ENCODE peak calls at places on chromosome 2, in six cellular contexts. Z is activated CD8-positive, alpha-beta T cell treated with anti-CD3 and anti-CD28 coated beads, Interleukin-2, amount 10 ng/mL, durations not matched to agents 7 days and 5 days; K is M059J; T is activated naive CD8-positive, alpha-beta T cell treated with anti-CD3 and anti-CD28 coated beads, Interleukin-2, amount 50 U/mL, for 24 hours; N is pancreas; H is LoVo. E is an unnamed sample.

GRCh38 chr2:43319541-43319940 is 93.1 kb upstream of the ZFP36L2 start:
- DNase-seq in Z (no peak), K (no peak), T (no peak), N (no peak), H (no peak), E (no peak)

GRCh38 chr2:119249855-119250775 is 26.5 kb downstream of the STEAP3 start:
- DNase-seq in Z (no peak), K (no peak), T (no peak), N (no peak), H (no peak), E (no peak)

GRCh38 chr2:20186078-20186854 is 38.7 kb downstream of the SDC1 start:
- DNase-seq in Z (no peak), K (peak; percentile 90), T (no peak), N (peak; percentile 47), H (no peak), E (no peak)

GRCh38 chr2:112055833-112056625 is 960 bp downstream of the TMEM87B start:
- DNase-seq in Z (peak; percentile 50), K (peak; percentile 91), T (peak; percentile 39), N (peak; percentile 65), H (peak; percentile 53), E (peak; percentile 77)

GRCh38 chr2:218217366-218218309 is 649 bp downstream of the ARPC2 start:
- DNase-seq in Z (peak; percentile 81), K (peak; percentile 52), T (peak; percentile 82), N (peak; percentile 55), H (peak; percentile 39), E (peak; percentile 31)

GRCh38 chr2:230723363-230723762 is 10.7 kb downstream of the CAB39 start:
- DNase-seq in Z (peak; percentile 67), K (no peak), T (peak; percentile 21), N (no peak), H (no peak), E (peak; percentile 50)

GRCh38 chr2:3470166-3470651 is 49.1 kb downstream of the ADI1 start:
- DNase-seq in Z (no peak), K (peak; percentile 87), T (no peak), N (no peak), H (no peak), E (peak; percentile 60)

GRCh38 chr2:235077046-235077445 is 125.2 kb downstream of the SH3BP4 start:
- DNase-seq in Z (no peak), K (no peak), T (no peak), N (no peak), H (no peak), E (peak; percentile 43)

GRCh38 chr2:222296911-222297599 is 1.7 kb downstream of the PAX3 start:
- DNase-seq in Z (no peak), K (peak; percentile 68), T (no peak), N (no peak), H (no peak), E (no peak)

GRCh38 chr2:218285604-218286003 is 6.7 kb downstream of the TMBIM1 start:
- DNase-seq in Z (no peak), K (peak; percentile 71), T (no peak), N (peak; percentile 77), H (no peak), E (peak; percentile 72)

GRCh38 chr2:112767693-112768380 is 3.4 kb upstream of the CKAP2L start:
- DNase-seq in Z (no peak), K (no peak), T (no peak), N (no peak), H (peak; percentile 9), E (no peak)

GRCh38 chr2:71884303-71885042 is 263.2 kb downstream of the CYP26B1 start:
- DNase-seq in Z (no peak), K (peak; percentile 84), T (no peak), N (no peak), H (peak; percentile 34), E (peak; percentile 84)

GRCh38 chr2:67871696-67872320 is 191.0 kb downstream of the C1D start:
- DNase-seq in Z (no peak), K (peak; percentile 98), T (no peak), N (no peak), H (no peak), E (peak; percentile 24)

GRCh38 chr2:96876811-96877437 is 7.0 kb upstream of the SEMA4C start:
- DNase-seq in Z (no peak), K (no peak), T (no peak), N (no peak), H (no peak), E (no peak)

GRCh38 chr2:152425765-152426710 is 91.1 kb downstream of the FMNL2 start:
- DNase-seq in Z (no peak), K (no peak), T (no peak), N (no peak), H (no peak), E (peak; percentile 53)

GRCh38 chr2:198000417-198000816 is 196.0 kb downstream of the PLCL1 start:
- DNase-seq in Z (no peak), K (no peak), T (no peak), N (no peak), H (no peak), E (no peak)

GRCh38 chr2:30113617-30114293 is 33.1 kb upstream of the YPEL5 start:
- DNase-seq in Z (no peak), K (peak; percentile 98), T (no peak), N (peak; percentile 19), H (peak; percentile 52), E (peak; percentile 82)

GRCh38 chr2:27431395-27431794 is 3.0 kb downstream of the NRBP1 start:
- DNase-seq in Z (peak; percentile 46), K (peak; percentile 67), T (peak; percentile 36), N (no peak), H (no peak), E (peak; percentile 85)

GRCh38 chr2:53381271-53381670 is 386.3 kb upstream of the CHAC2 start:
- DNase-seq in Z (no peak), K (no peak), T (no peak), N (no peak), H (no peak), E (no peak)

GRCh38 chr2:63643486-63643885 is 54.7 kb downstream of the MDH1 start:
- DNase-seq in Z (no peak), K (peak; percentile 8), T (no peak), N (no peak), H (no peak), E (peak; percentile 32)

GRCh38 chr2:105344704-105345345 is 7.5 kb downstream of the C2orf49 start:
- DNase-seq in Z (no peak), K (peak; percentile 67), T (no peak), N (no peak), H (peak; percentile 41), E (peak; percentile 51)

GRCh38 chr2:192247456-192247855 is 52.7 kb upstream of the TMEFF2 start:
- DNase-seq in Z (no peak), K (peak; percentile 9), T (no peak), N (no peak), H (no peak), E (no peak)

GRCh38 chr2:173829727-173830126 is 135.4 kb downstream of the SP3 start:
- DNase-seq in Z (no peak), K (no peak), T (no peak), N (no peak), H (no peak), E (no peak)

GRCh38 chr2:173654896-173655265 is 300.2 kb downstream of the CDCA7 start:
- DNase-seq in Z (no peak), K (peak; percentile 59), T (no peak), N (no peak), H (no peak), E (peak; percentile 89)

GRCh38 chr2:145185696-145186095 is 665.8 kb upstream of the ZEB2 start:
- DNase-seq in Z (no peak), K (peak; percentile 72), T (no peak), N (no peak), H (no peak), E (peak; percentile 22)

GRCh38 chr2:20507166-20507692 is 60.4 kb downstream of the RHOB start:
- DNase-seq in Z (peak; percentile 29), K (peak; percentile 85), T (peak; percentile 4), N (no peak), H (no peak), E (no peak)

GRCh38 chr2:10414591-10414990 is 33.5 kb downstream of the ODC1 start:
- DNase-seq in Z (no peak), K (no peak), T (no peak), N (no peak), H (no peak), E (no peak)

GRCh38 chr2:201358684-201359083 is 1.5 kb upstream of the FLACC1 start:
- DNase-seq in Z (no peak), K (peak; percentile 95), T (peak; percentile 48), N (no peak), H (no peak), E (peak; percentile 70)

GRCh38 chr2:207286106-207286505 is 120.4 kb upstream of the KLF7 start:
- DNase-seq in Z (no peak), K (no peak), T (no peak), N (no peak), H (no peak), E (no peak)

GRCh38 chr2:69993708-69994107 is 32.3 kb upstream of the ASPRV1 start:
- DNase-seq in Z (no peak), K (no peak), T (no peak), N (no peak), H (no peak), E (no peak)

GRCh38 chr2:37315364-37315763 is 9.3 kb downstream of the PRKD3 start:
- DNase-seq in Z (no peak), K (no peak), T (no peak), N (no peak), H (no peak), E (no peak)